ENCODE peak calls at places on chromosome 11, in five cellular contexts. F is putamen, M is thoracic aorta, P is NCI-H2171 treated with DMSO at 0.1 percent for 48 hours, C is lower leg skin. D is an unnamed sample.

GRCh38 chr11:44854146-44854545 is 96.5 kb downstream of the TP53I11 start:
- DNase-seq in F (no peak), M (no peak), P (no peak), C (no peak), D (no peak)

GRCh38 chr11:75014129-75014528 is 25.4 kb downstream of the NEU3 start:
- DNase-seq in F (no peak), M (no peak), P (no peak), C (no peak), D (no peak)

GRCh38 chr11:88950975-88951374 is 114.8 kb downstream of the GRM5 start:
- DNase-seq in F (no peak), M (no peak), P (no peak), C (no peak), D (no peak)

GRCh38 chr11:124676386-124676785 is 2.7 kb downstream of the SPA17 start:
- DNase-seq in F (no peak), M (no peak), P (no peak), C (no peak), D (no peak)

GRCh38 chr11:21514298-21514697 is 678.6 kb upstream of the ANO5 start:
- DNase-seq in F (no peak), M (no peak), P (no peak), C (no peak), D (no peak)

GRCh38 chr11:86245369-86246292 is 1.1 kb downstream of the EED start:
- DNase-seq in F (no peak), M (no peak), P (peak; percentile 89), C (peak; percentile 17), D (no peak)

GRCh38 chr11:34587282-34587677 is 33.6 kb upstream of the EHF start:
- DNase-seq in F (no peak), M (no peak), P (no peak), C (no peak), D (no peak)

GRCh38 chr11:44383246-44383645 is 73.3 kb upstream of the ALX4 start:
- DNase-seq in F (no peak), M (no peak), P (no peak), C (no peak), D (no peak)

GRCh38 chr11:13215157-13215556 is 62.4 kb upstream of the BMAL1 start:
- DNase-seq in F (no peak), M (no peak), P (no peak), C (no peak), D (no peak)

GRCh38 chr11:2987881-2988280 is 4.2 kb downstream of the NAP1L4 start:
- DNase-seq in F (no peak), M (no peak), P (no peak), C (no peak), D (no peak)

GRCh38 chr11:2555891-2556290 is 111.1 kb downstream of the KCNQ1 start:
- DNase-seq in F (no peak), M (no peak), P (no peak), C (no peak), D (no peak)

GRCh38 chr11:77074205-77074604 is 7.4 kb downstream of the CAPN5 start:
- DNase-seq in F (no peak), M (no peak), P (no peak), C (no peak), D (no peak)

GRCh38 chr11:131734871-131735270 is 364.5 kb downstream of the NTM start:
- DNase-seq in F (no peak), M (no peak), P (no peak), C (no peak), D (no peak)

GRCh38 chr11:101870510-101870909 is 44.3 kb upstream of the CEP126 start:
- DNase-seq in F (no peak), M (no peak), P (no peak), C (no peak), D (no peak)

D was measured in head of caudate nucleus.